ENCODE peak calls at places on chromosomes 3 and 15, in nine cellular contexts. P is stomach, Z is tibial nerve, A is HepG2, E is transverse colon, D is sigmoid colon, C is GM12878, F is A549, W is esophagus muscularis mucosa. T is an unnamed sample.

GRCh38 chr3:164377466-164377865 is 700.8 kb downstream of the SI start:
- DNase-seq in P (no peak), Z (no peak), A (no peak), E (no peak), D (no peak), C (no peak), F (no peak), W (no peak), T (no peak)

GRCh38 chr15:89329329-89330084 is 5.1 kb downstream of the POLG start:
- DNase-seq in P (no peak), Z (no peak), A (no peak), E (no peak), D (no peak), C (no peak), F (no peak), W (no peak), T (no peak)

GRCh38 chr15:70856884-70857546 is 3.1 kb upstream of the LARP6 start:
- DNase-seq in P (peak), Z (peak), A (no peak), E (peak), D (peak), C (no peak), F (no peak), W (peak), T (peak)

GRCh38 chr15:70775160-70775559 is 11.8 kb upstream of the UACA start:
- DNase-seq in P (no peak), Z (no peak), A (no peak), E (no peak), D (no peak), C (no peak), F (peak), W (no peak), T (no peak)

GRCh38 chr3:98367464-98368246 is 14.0 kb downstream of the OR5K4 start:
- DNase-seq in P (no peak), Z (no peak), A (no peak), E (no peak), D (no peak), C (no peak), F (no peak), W (no peak), T (no peak)

GRCh38 chr3:124115279-124115678 is 123.4 kb upstream of the ROPN1 start:
- DNase-seq in P (no peak), Z (no peak), A (no peak), E (no peak), D (no peak), C (no peak), F (no peak), W (no peak), T (no peak)

GRCh38 chr3:180085122-180085710 is 48.5 kb upstream of the PEX5L start:
- DNase-seq in P (no peak), Z (no peak), A (no peak), E (no peak), D (no peak), C (no peak), F (no peak), W (no peak), T (no peak)

GRCh38 chr3:135582800-135583199 is 382.7 kb upstream of the PPP2R3A start:
- DNase-seq in P (no peak), Z (no peak), A (no peak), E (no peak), D (no peak), C (no peak), F (no peak), W (peak), T (no peak)

GRCh38 chr3:155771126-155771525 is 26.3 kb upstream of the PLCH1 start:
- DNase-seq in P (no peak), Z (no peak), A (no peak), E (no peak), D (no peak), C (no peak), F (no peak), W (no peak), T (no peak)

GRCh38 chr3:126389792-126390142 is 4.9 kb upstream of the CFAP100 start:
- DNase-seq in P (peak), Z (no peak), A (no peak), E (no peak), D (peak), C (no peak), F (no peak), W (no peak), T (no peak)

GRCh38 chr3:195897081-195897852 is 11.1 kb downstream of the TNK2 start:
- DNase-seq in P (no peak), Z (no peak), A (no peak), E (no peak), D (peak), C (no peak), F (peak), W (no peak), T (peak)

GRCh38 chr3:33074217-33075067 is 22.5 kb downstream of the GLB1 start:
- DNase-seq in P (peak), Z (peak), A (peak), E (peak), D (no peak), C (no peak), F (peak), W (no peak), T (peak)

GRCh38 chr3:143585720-143586456 is 262.4 kb downstream of the SLC9A9 start:
- DNase-seq in P (no peak), Z (no peak), A (no peak), E (no peak), D (no peak), C (peak), F (no peak), W (no peak), T (no peak)

GRCh38 chr15:49239105-49239504 is 69.1 kb downstream of the GALK2 start:
- DNase-seq in P (no peak), Z (no peak), A (no peak), E (no peak), D (no peak), C (no peak), F (no peak), W (no peak), T (no peak)

GRCh38 chr15:88849376-88850122 is 45.8 kb downstream of the HAPLN3 start:
- DNase-seq in P (no peak), Z (no peak), A (no peak), E (no peak), D (no peak), C (no peak), F (no peak), W (no peak), T (no peak)

GRCh38 chr3:43856761-43857160 is 166.0 kb downstream of the ABHD5 start:
- DNase-seq in P (no peak), Z (no peak), A (no peak), E (no peak), D (no peak), C (no peak), F (no peak), W (peak), T (no peak)

GRCh38 chr3:87175662-87176230 is 51.4 kb upstream of the CHMP2B start:
- DNase-seq in P (no peak), Z (no peak), A (no peak), E (no peak), D (no peak), C (no peak), F (no peak), W (no peak), T (no peak)

GRCh38 chr15:74422723-74423442 is 10.9 kb downstream of the SEMA7A start:
- DNase-seq in P (no peak), Z (no peak), A (peak), E (no peak), D (no peak), C (no peak), F (no peak), W (no peak), T (no peak)

GRCh38 chr3:190058486-190059241 is 62.0 kb downstream of the P3H2 start:
- DNase-seq in P (no peak), Z (no peak), A (no peak), E (no peak), D (no peak), C (no peak), F (no peak), W (no peak), T (no peak)
- H3K27ac ChIP-seq in P (no peak), Z (peak), A (no peak), E (no peak), D (peak), C (no peak), F (peak), W (peak), T (no peak)

GRCh38 chr15:28023933-28024888 is 74.9 kb downstream of the OCA2 start:
- DNase-seq in P (no peak), Z (no peak), A (no peak), E (no peak), D (no peak), C (no peak), F (no peak), W (peak), T (no peak)
- TF ChIP-seq EP300 in P (no peak), Z (no peak), A (no peak), E (no peak), D (no peak), C (no peak), F (no peak), W (no peak), T (no peak)

DNA sequence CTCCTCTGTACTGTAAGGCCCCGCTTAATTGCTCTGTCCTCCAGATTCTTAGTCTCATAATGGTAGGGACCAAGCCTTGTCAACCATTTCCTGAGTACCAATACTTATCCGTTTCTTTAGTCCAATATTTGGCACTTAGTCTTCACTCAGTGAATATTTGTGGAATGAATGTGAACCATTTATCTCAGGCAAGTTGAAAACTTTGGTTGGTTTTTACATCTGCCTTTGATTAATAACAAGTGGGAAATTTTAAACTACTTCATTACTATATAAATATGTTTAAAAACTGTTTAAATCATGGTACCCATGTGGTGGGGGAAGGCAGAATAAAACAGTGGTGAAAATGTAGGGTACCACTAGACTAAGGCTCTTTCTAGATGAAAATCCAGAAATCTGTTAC is 15.2 kb downstream of the CA12 start:
- DNase-seq in P (no peak), Z (no peak), A (no peak), E (no peak), D (no peak), C (no peak), F (no peak), W (no peak), T (no peak)
- TF ChIP-seq POLR2A in P (no peak), Z (no peak), A (no peak), E (no peak), D (no peak), C (no peak), F (no peak), W (no peak), T (no peak)

DNA sequence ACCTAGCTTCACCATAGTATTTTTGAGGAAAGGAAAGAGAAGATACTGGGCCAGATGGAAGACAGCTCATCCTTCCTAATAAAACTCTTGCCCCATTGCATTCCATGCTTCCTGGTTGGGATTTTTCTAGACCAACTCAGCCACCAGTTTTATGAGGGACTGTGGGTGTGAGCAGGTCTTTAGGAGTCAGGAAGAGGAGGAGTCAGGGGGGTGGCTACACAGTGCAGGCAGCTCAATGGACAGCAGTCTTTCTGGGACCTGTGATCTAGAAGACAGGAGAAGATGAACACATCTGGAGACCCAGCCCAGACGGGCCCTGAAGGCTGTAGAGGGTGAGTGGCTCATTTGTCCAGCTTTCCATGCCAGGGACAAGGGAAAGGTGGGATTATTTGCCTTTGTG is at the start of gene NOX5:
- DNase-seq in P (no peak), Z (no peak), A (no peak), E (no peak), D (no peak), C (no peak), F (no peak), W (peak), T (no peak)
- H3K27ac ChIP-seq in P (no peak), Z (no peak), A (no peak), E (no peak), D (no peak), C (no peak), F (no peak), W (no peak), T (no peak)